ENCODE peak calls at places on chromosomes 7 and 10, in nine cellular contexts. B, L, J, N, Y, A, G, S and K are unnamed samples.
A peak's percentile ranks its signal among the peaks of the same experiment; 100 is the strongest.

GRCh38 chr7:85924062-85924461 is 719.6 kb upstream of the GRM3 start:
- DNase-seq in J (no peak), A (no peak), N (no peak), B (no peak), G (no peak), L (no peak), Y (no peak), S (no peak), K (no peak)

GRCh38 chr10:35532141-35532540 is 73.0 kb upstream of the GJD4 start:
- DNase-seq in G (no peak), Y (no peak), N (no peak), S (no peak), A (no peak), B (no peak), J (no peak), L (no peak), K (no peak)

GRCh38 chr7:42236266-42237161 is 495 bp downstream of the GLI3 start:
- DNase-seq in A (peak; percentile 77), S (no peak), N (peak; percentile 60), G (peak; percentile 81), J (peak; percentile 61), B (no peak), L (no peak), Y (no peak), K (peak; percentile 42)

GRCh38 chr7:141012044-141012685 is 2.6 kb downstream of the MRPS33 start:
- DNase-seq in Y (peak; percentile 74), N (peak; percentile 49), A (peak; percentile 81), J (peak; percentile 60), S (peak; percentile 67), B (peak; percentile 79), G (peak; percentile 66), L (peak; percentile 79), K (no peak)

GRCh38 chr10:23514321-23514720 is 75.4 kb downstream of the OTUD1 start:
- DNase-seq in L (no peak), B (no peak), S (no peak), A (no peak), J (no peak), Y (no peak), N (no peak), G (no peak), K (no peak)

GRCh38 chr10:89505606-89506005 is 29.8 kb downstream of the SLC16A12 start:
- DNase-seq in J (no peak), B (no peak), L (no peak), S (no peak), N (no peak), A (no peak), Y (no peak), G (no peak), K (no peak)

GRCh38 chr10:120538091-120538490 is 81.1 kb downstream of the PLPP4 start:
- DNase-seq in J (no peak), A (no peak), L (no peak), S (no peak), Y (no peak), B (no peak), G (no peak), N (no peak), K (no peak)

GRCh38 chr7:26409636-26410035 is 118.0 kb downstream of the SNX10 start:
- DNase-seq in L (no peak), J (no peak), A (no peak), G (no peak), B (no peak), S (no peak), N (no peak), Y (no peak), K (no peak)

GRCh38 chr7:82678716-82679115 is 235.1 kb upstream of the CACNA2D1 start:
- DNase-seq in G (no peak), B (peak; percentile 34), J (no peak), L (no peak), A (peak; percentile 50), N (no peak), Y (no peak), S (no peak), K (no peak)

GRCh38 chr7:138400400-138400886 is 59.6 kb upstream of the TRIM24 start:
- DNase-seq in J (no peak), B (no peak), G (no peak), Y (no peak), A (no peak), S (no peak), L (no peak), N (no peak), K (no peak)

GRCh38 chr10:47340613-47341170 is 7.5 kb upstream of the RBP3 start:
- DNase-seq in S (peak; percentile 85), J (peak; percentile 76), L (peak; percentile 82), A (peak; percentile 79), G (peak; percentile 66), B (peak; percentile 34), N (no peak), Y (peak; percentile 81), K (peak; percentile 44)

DNA sequence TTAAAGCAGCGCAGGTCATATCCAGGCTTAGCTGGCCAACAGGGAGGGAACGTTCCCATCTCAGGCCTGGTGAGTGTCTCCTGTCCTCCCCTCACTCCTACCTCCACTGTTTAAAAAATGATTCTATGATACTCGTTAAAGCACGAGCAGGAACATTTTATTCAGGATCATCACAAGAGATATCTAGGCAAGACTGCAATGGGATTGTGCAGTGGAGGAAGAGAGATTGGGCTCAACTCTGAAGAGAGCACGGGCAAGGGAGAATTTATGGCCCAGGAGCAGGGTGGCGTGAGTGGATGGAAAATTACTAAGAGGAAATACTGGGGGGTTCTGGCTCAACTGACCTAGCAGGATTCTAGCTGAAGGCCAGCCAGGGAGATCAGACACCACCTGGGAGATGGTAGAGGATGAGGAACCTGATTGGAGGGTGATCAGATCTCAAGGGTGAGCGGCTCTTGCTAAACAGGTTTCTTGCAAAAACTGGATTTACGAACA is 9.0 kb upstream of the HSPB1 start:
- DNase-seq in Y (no peak), N (no peak), L (no peak), J (no peak), B (no peak), A (no peak), S (no peak), G (no peak), K (no peak)
- H3K27ac ChIP-seq in Y (no peak overlapping the region), N (peak overlapping the region; percentile 91), L (no peak overlapping the region), J (no peak overlapping the region), B (no peak overlapping the region), A (no peak overlapping the region), S (peak overlapping the region; percentile 84), G (no peak overlapping the region), K (peak overlapping the region; percentile 100)

GRCh38 chr10:75653761-75654160 is 222.3 kb downstream of the LRMDA start:
- DNase-seq in Y (no peak), L (no peak), J (no peak), A (no peak), G (no peak), S (no peak), N (no peak), B (no peak), K (no peak)
- H3K27ac ChIP-seq in Y (no peak overlapping the region), L (no peak overlapping the region), J (no peak overlapping the region), A (no peak overlapping the region), G (no peak overlapping the region), S (no peak overlapping the region), N (no peak overlapping the region), B (no peak overlapping the region), K (no peak overlapping the region)

DNA sequence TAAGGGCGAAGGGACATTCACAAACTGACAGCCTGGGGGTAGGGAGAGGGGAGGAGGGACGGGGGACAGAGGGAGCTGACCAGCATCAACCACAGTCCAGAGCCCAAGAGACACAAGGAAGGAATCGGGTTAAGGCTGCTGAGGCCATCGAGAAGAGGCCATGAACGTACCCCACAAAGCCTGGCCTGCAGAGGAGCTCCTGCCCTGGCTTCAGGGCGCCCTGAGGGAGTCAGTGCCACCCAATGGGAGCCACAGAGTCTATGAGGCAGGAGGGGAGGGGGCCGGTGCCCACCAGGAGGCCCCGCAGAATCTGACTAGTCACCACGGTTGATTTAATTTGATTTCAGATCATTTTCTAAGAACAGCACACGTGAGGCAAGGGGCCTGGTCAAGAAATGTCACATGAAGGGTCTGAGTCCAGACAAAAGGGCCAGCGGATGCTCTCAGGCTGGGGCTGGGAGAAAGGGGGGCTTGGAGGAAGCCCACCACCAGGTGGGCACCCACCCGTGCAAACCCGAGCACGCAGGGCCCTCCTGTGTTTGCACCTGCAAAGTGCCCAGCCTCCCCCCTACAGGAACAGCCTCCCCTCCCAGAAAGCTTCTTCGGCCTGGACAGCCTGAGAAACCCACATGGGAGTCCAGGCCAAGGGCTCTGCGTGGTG is 40.4 kb downstream of the CAMK2B start:
- DNase-seq in G (no peak), B (no peak), J (peak; percentile 22), L (no peak), A (no peak), Y (peak; percentile 19), S (peak; percentile 31), N (peak; percentile 32), K (no peak)
- H3K27ac ChIP-seq in G (no peak overlapping the region), B (no peak overlapping the region), J (no peak overlapping the region), L (no peak overlapping the region), A (no peak overlapping the region), Y (no peak overlapping the region), S (no peak overlapping the region), N (no peak overlapping the region), K (no peak overlapping the region)

GRCh38 chr7:150956395-150957118 is 21.6 kb downstream of the KCNH2 start:
- DNase-seq in L (no peak), Y (no peak), S (no peak), A (no peak), N (no peak), B (no peak), J (no peak), G (no peak), K (no peak)

GRCh38 chr7:150954986-150955518 is 23.1 kb downstream of the KCNH2 start:
- DNase-seq in L (no peak), J (no peak), N (no peak), G (no peak), S (no peak), B (no peak), Y (no peak), A (no peak), K (no peak)

GRCh38 chr7:150954201-150954985 is 23.7 kb downstream of the KCNH2 start:
- DNase-seq in L (no peak), B (no peak), Y (no peak), J (no peak), A (no peak), G (no peak), S (no peak), N (no peak), K (no peak)

GRCh38 chr7:150957119-150958020 is 20.8 kb downstream of the KCNH2 start:
- DNase-seq in Y (no peak), A (no peak), L (no peak), N (no peak), B (no peak), S (no peak), J (no peak), G (no peak), K (no peak)

DNA sequence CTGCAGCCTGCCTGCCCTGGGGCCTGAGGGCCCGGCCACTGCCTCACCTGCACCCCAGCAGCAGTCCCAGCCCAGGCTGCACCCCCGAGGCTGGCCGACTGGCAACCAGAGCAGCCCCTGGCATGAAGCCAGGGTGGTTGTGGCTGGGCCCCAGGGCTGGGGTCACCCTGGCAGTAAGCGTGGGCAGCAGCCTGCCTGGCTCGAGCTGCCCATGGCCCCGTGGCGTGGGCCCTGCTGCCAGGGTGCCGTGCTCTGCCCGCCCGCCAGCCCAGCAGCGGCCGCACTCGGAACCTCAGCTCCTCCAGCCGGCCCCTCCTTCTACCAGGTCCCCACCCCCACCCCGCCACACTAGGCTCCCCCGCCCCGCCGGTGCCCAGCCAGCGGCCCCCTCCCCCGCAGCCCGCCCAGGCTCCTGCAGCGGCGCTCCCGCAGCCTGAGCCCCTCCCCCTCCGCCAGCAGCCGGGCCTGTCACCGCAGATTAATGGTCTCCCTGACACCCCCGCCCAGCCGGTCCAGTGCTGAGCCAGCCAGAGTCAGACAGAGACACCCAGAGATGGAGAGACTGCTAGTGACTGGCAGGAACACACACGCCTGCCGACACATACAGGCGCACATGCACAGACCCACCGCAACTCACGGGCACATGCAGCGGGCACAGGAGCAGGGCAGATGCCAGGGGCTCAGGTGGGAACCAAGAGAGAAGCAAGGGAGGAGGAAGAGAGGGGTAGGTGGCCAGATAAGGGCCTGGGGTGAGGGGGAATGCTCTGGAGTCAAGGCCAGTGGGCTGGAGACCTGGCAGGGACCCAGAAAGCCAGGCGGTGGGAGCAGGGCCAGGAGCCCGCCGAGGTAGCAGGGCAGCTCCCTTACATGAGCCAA is 22.4 kb downstream of the KCNH2 start:
- DNase-seq in S (no peak), L (no peak), Y (no peak), B (no peak), G (peak; percentile 86), J (no peak), N (no peak), A (peak; percentile 49), K (no peak)
- H3K27ac ChIP-seq in S (no peak overlapping the region), L (no peak overlapping the region), Y (no peak overlapping the region), B (peak overlapping the region; percentile 79), G (peak overlapping the region; percentile 86), J (no peak overlapping the region), N (no peak overlapping the region), A (no peak overlapping the region), K (no peak overlapping the region)